ENCODE peak calls at places on chromosomes 6 and 20, in seven cellular contexts. V is dorsolateral prefrontal cortex; W is BE2C; R is kidney; U is sigmoid colon; P is HFFc6; M is CD8-positive, alpha-beta T cell. L is an unnamed sample.

GRCh38 chr6:56514395-56514794 is 128.3 kb downstream of the DST start:
- DNase-seq in M (no peak), P (no peak), U (no peak), R (no peak), W (no peak), V (no peak), L (no peak)

GRCh38 chr20:44288252-44288651 is 22.8 kb downstream of the FITM2 start:
- DNase-seq in P (no peak), W (no peak), U (no peak), M (no peak), V (no peak), R (no peak), L (no peak)

GRCh38 chr20:54565255-54565654 is 89.9 kb downstream of the DOK5 start:
- DNase-seq in M (no peak), V (no peak), P (no peak), U (no peak), R (no peak), W (no peak), L (no peak)

GRCh38 chr20:56762401-56762800 is 133.3 kb downstream of the TFAP2C start:
- DNase-seq in M (no peak), R (no peak), V (no peak), W (no peak), P (no peak), U (no peak), L (no peak)

GRCh38 chr6:131807644-131808459 is at the start of gene ENPP1:
- DNase-seq in V (peak), U (peak), W (peak), R (peak), P (peak), M (peak), L (peak)

GRCh38 chr20:4919047-4919704 is 82.1 kb downstream of the SLC23A2 start:
- DNase-seq in W (no peak), U (no peak), M (no peak), V (no peak), P (no peak), R (no peak), L (no peak)

GRCh38 chr6:2718334-2719052 is 32.2 kb downstream of the MYLK4 start:
- DNase-seq in U (no peak), P (no peak), R (no peak), M (no peak), W (no peak), V (no peak), L (no peak)

GRCh38 chr6:123393333-123393732 is 243.4 kb downstream of the TRDN start:
- DNase-seq in V (no peak), M (no peak), P (no peak), R (no peak), W (no peak), U (no peak), L (no peak)

GRCh38 chr6:501891-502601 is 110.5 kb downstream of the IRF4 start:
- DNase-seq in R (no peak), U (no peak), V (no peak), M (no peak), P (no peak), W (no peak), L (no peak)

GRCh38 chr6:34142046-34142445 is 3.8 kb downstream of the GRM4 start:
- DNase-seq in M (no peak), U (no peak), V (no peak), R (peak), P (no peak), W (no peak), L (no peak)

GRCh38 chr6:6918216-6918983 is 189.4 kb upstream of the RREB1 start:
- DNase-seq in M (no peak), U (no peak), R (no peak), V (peak), W (no peak), P (peak), L (no peak)

GRCh38 chr6:142014515-142014914 is 118.2 kb upstream of the GJE1 start:
- DNase-seq in V (no peak), U (no peak), W (no peak), R (no peak), P (peak), M (no peak), L (peak)

GRCh38 chr6:130520235-130520634 is 154.4 kb downstream of the TMEM200A start:
- DNase-seq in W (no peak), U (no peak), V (no peak), P (peak), M (no peak), R (no peak), L (no peak)

GRCh38 chr6:122770835-122771601 is 8.5 kb upstream of the FABP7 start:
- DNase-seq in W (no peak), R (no peak), U (no peak), V (no peak), M (no peak), P (no peak), L (no peak)

GRCh38 chr20:56515657-56516381 is 8.7 kb upstream of the FAM209A start:
- DNase-seq in U (no peak), M (no peak), V (no peak), R (no peak), P (peak), W (no peak), L (no peak)

GRCh38 chr6:27791182-27791939 is 120.8 kb downstream of the OR2B2 start:
- DNase-seq in U (peak), R (peak), V (no peak), P (peak), M (peak), W (peak), L (peak)

GRCh38 chr6:11845664-11846577 is 67.3 kb upstream of the ADTRP start:
- DNase-seq in R (no peak), U (no peak), W (no peak), M (no peak), V (no peak), P (no peak), L (no peak)

GRCh38 chr20:6008254-6008653 is 45.6 kb downstream of the LRRN4 start:
- DNase-seq in M (no peak), U (peak), W (no peak), R (no peak), P (peak), V (no peak), L (peak)

GRCh38 chr6:167980911-167981310 is 16.6 kb upstream of the KIF25 start:
- DNase-seq in U (no peak), R (no peak), M (no peak), W (no peak), V (no peak), P (no peak), L (no peak)

GRCh38 chr6:69861986-69862385 is 4.4 kb upstream of the COL19A1 start:
- DNase-seq in R (no peak), V (no peak), W (no peak), P (no peak), U (no peak), M (no peak), L (no peak)

GRCh38 chr6:18444176-18444575 is 57.0 kb downstream of the RNF144B start:
- DNase-seq in R (no peak), V (no peak), P (no peak), M (no peak), W (no peak), U (no peak), L (peak)

GRCh38 chr20:4341804-4342560 is 326.6 kb upstream of the RNF24 start:
- DNase-seq in V (no peak), U (no peak), M (no peak), W (no peak), R (no peak), P (peak), L (peak)

GRCh38 chr6:149221774-149222070 is 95.8 kb upstream of the TAB2 start:
- DNase-seq in M (no peak), U (no peak), W (no peak), P (peak), R (no peak), V (no peak), L (no peak)

GRCh38 chr6:14540276-14540675 is 422.7 kb downstream of the CD83 start:
- DNase-seq in P (no peak), R (no peak), U (no peak), V (no peak), M (no peak), W (no peak), L (no peak)

GRCh38 chr20:60584221-60584620 is 626.0 kb downstream of the CDH26 start:
- DNase-seq in R (no peak), M (no peak), W (no peak), P (no peak), U (no peak), V (no peak), L (no peak)
- TF ChIP-seq CTCF in R (no peak), M (no peak), W (no peak), P (no peak), U (no peak), V (no peak), L (no peak)

GRCh38 chr6:157126183-157127098 is 196.9 kb downstream of the TMEM242 start:
- DNase-seq in M (no peak), V (no peak), R (no peak), W (no peak), U (no peak), P (no peak), L (no peak)
- TF ChIP-seq CTCF in M (no peak), V (no peak), R (no peak), W (no peak), U (no peak), P (no peak), L (no peak)

GRCh38 chr20:64083380-64084208 is 604 bp downstream of the LKAAEAR1 start:
- DNase-seq in W (peak), R (peak), U (no peak), M (peak), V (peak), P (no peak), L (no peak)
- TF ChIP-seq CTCF in W (peak), R (peak), U (no peak), M (peak), V (peak), P (peak), L (peak)

GRCh38 chr20:45404438-45404837 is 3.7 kb upstream of the DBNDD2 start:
- DNase-seq in M (no peak), V (no peak), R (no peak), U (no peak), W (no peak), P (no peak), L (no peak)
- TF ChIP-seq CTCF in M (no peak), V (no peak), R (no peak), U (no peak), W (no peak), P (no peak), L (no peak)

GRCh38 chr20:1396264-1396663 is 3.4 kb upstream of the FKBP1A start:
- DNase-seq in U (no peak), W (no peak), R (no peak), P (no peak), V (no peak), M (no peak), L (no peak)

GRCh38 chr20:1396702-1397101 is 3.8 kb upstream of the FKBP1A start:
- DNase-seq in P (no peak), V (no peak), W (no peak), R (no peak), M (no peak), U (no peak), L (no peak)

GRCh38 chr20:1393507-1393882 is 641 bp upstream of the FKBP1A start:
- DNase-seq in W (no peak), R (no peak), M (no peak), V (no peak), U (no peak), P (no peak), L (no peak)

GRCh38 chr20:1401431-1401907 is 8.6 kb upstream of the FKBP1A start:
- DNase-seq in V (no peak), U (no peak), W (no peak), M (no peak), P (peak), R (no peak), L (no peak)

DNA sequence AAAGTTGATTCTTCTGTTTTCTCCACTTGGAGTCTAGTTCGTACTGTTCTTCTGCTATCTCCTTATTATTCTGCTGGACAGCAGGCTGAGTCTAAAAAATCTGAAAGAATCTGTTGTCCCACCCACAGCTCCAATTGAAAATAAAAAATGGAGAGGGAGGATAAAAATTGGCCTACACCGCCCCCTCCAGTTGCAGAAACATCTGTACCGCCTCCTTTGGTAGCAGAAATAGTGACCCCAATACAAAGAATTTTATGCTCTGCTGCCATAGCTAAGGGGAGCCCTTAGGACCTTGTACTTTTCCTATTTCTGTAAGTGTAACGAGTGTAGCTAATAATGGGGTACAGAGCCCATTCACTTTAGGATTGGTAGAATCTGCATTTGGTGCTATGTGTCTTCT is 4.9 kb upstream of the FKBP1A start:
- DNase-seq in V (no peak), R (no peak), W (no peak), P (no peak), M (no peak), U (no peak), L (no peak)
- TF ChIP-seq CTCF in V (peak), R (no peak), W (no peak), P (peak), M (no peak), U (no peak), L (no peak)

DNA sequence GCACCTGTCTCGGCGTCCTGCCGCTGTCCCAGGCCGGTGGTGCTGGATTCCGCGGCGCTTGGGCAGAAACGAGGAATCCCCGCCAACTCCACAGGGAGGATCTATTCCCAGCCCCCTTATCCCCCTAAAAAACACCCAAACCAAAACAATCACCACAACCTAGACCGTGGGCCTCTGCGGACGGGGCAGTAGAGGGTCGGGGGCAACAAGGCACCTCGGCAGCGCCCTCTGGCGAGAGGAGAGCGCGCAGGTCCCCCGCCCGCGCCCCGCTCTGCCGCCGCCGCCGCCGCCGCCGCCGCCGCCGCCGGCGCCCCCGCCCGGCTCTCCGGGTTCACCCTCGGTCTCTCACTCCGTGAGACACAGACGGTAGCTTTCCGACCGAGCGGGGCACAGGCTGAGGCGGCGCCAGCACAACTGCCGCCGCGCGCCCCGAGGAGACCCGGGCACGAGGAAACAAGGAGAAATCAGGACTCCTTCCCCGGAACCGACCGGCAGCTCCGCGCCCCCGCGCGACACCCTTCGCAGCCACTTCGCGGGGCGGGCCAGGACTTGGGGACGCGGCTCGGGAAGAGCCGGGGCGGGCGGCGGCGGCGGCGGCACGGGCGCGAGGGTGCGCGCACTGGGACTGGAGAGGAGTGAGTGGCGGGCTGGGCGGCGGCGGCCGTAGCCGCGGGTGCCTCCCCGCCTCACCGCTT is at the start of gene SLC35F1:
- DNase-seq in R (peak), V (peak), M (no peak), U (no peak), P (no peak), W (peak), L (no peak)
- TF ChIP-seq CTCF in R (peak), V (peak), M (no peak), U (no peak), P (no peak), W (peak), L (peak)

GRCh38 chr6:53290547-53291510 is 57.9 kb downstream of the ELOVL5 start:
- DNase-seq in W (no peak), U (no peak), P (no peak), M (no peak), R (no peak), V (no peak), L (no peak)
- TF ChIP-seq CTCF in W (peak), U (no peak), P (peak), M (no peak), R (no peak), V (no peak), L (no peak)

GRCh38 chr6:73652637-73653570 is 888 bp downstream of the SLC17A5 start:
- DNase-seq in P (peak), U (peak), V (peak), R (peak), M (peak), W (peak), L (no peak)
- TF ChIP-seq CTCF in P (peak), U (peak), V (peak), R (peak), M (peak), W (peak), L (peak)

GRCh38 chr6:30493643-30494250 is 4.4 kb downstream of the HLA-E start:
- DNase-seq in R (no peak), U (no peak), M (peak), V (no peak), P (no peak), W (no peak), L (no peak)
- TF ChIP-seq CTCF in R (no peak), U (no peak), M (peak), V (no peak), P (peak), W (peak), L (no peak)